ENCODE peak calls at places on chromosomes 6 and 20, in nine cellular contexts. One of them, this sample, is unnamed.

GRCh38 chr6:47135772-47136171 is 93.6 kb upstream of the ADGRF1 start:
- DNase-seq in cardiac muscle cell: peak; percentile 89
- DNase-seq in neural progenitor cell: no peak
- DNase-seq in psoas muscle: no peak
- DNase-seq in H1: no peak
- DNase-seq in tibial nerve: no peak
- DNase-seq in astrocyte of the spinal cord: peak; percentile 91
- DNase-seq in NB4: peak; percentile 47
- DNase-seq in colonic mucosa: no peak
- DNase-seq in this sample: peak; percentile 78

GRCh38 chr20:45911486-45912343 is at the start of gene PLTP:
- DNase-seq in colonic mucosa: peak; percentile 63
- DNase-seq in NB4: peak; percentile 81
- DNase-seq in H1: no peak
- DNase-seq in psoas muscle: peak; percentile 75
- DNase-seq in tibial nerve: peak; percentile 60
- DNase-seq in astrocyte of the spinal cord: peak; percentile 75
- DNase-seq in neural progenitor cell: peak; percentile 89
- DNase-seq in cardiac muscle cell: peak; percentile 86
- DNase-seq in this sample: peak; percentile 74

GRCh38 chr20:2759143-2759542 is 41.3 kb downstream of the CPXM1 start:
- DNase-seq in astrocyte of the spinal cord: no peak
- DNase-seq in tibial nerve: no peak
- DNase-seq in cardiac muscle cell: no peak
- DNase-seq in colonic mucosa: no peak
- DNase-seq in NB4: no peak
- DNase-seq in neural progenitor cell: no peak
- DNase-seq in psoas muscle: no peak
- DNase-seq in H1: no peak
- DNase-seq in this sample: no peak

GRCh38 chr20:36527331-36528125 is 13.8 kb upstream of the MYL9 start:
- DNase-seq in astrocyte of the spinal cord: no peak
- DNase-seq in cardiac muscle cell: no peak
- DNase-seq in tibial nerve: no peak
- DNase-seq in H1: no peak
- DNase-seq in NB4: no peak
- DNase-seq in neural progenitor cell: no peak
- DNase-seq in psoas muscle: no peak
- DNase-seq in colonic mucosa: no peak
- DNase-seq in this sample: no peak

GRCh38 chr20:23203951-23204730 is 118.0 kb upstream of the CD93 start:
- DNase-seq in psoas muscle: no peak
- DNase-seq in neural progenitor cell: no peak
- DNase-seq in tibial nerve: no peak
- DNase-seq in H1: no peak
- DNase-seq in NB4: no peak
- DNase-seq in colonic mucosa: no peak
- DNase-seq in astrocyte of the spinal cord: no peak
- DNase-seq in cardiac muscle cell: no peak
- DNase-seq in this sample: no peak

GRCh38 chr20:15297059-15297875 is 959.9 kb upstream of the FLRT3 start:
- DNase-seq in psoas muscle: no peak
- DNase-seq in astrocyte of the spinal cord: no peak
- DNase-seq in cardiac muscle cell: no peak
- DNase-seq in colonic mucosa: no peak
- DNase-seq in neural progenitor cell: no peak
- DNase-seq in H1: no peak
- DNase-seq in NB4: no peak
- DNase-seq in tibial nerve: no peak
- DNase-seq in this sample: no peak

GRCh38 chr20:33808388-33808787 is 2.8 kb upstream of the CHMP4B start:
- DNase-seq in NB4: no peak
- DNase-seq in neural progenitor cell: no peak
- DNase-seq in astrocyte of the spinal cord: no peak
- DNase-seq in psoas muscle: no peak
- DNase-seq in H1: no peak
- DNase-seq in colonic mucosa: no peak
- DNase-seq in tibial nerve: no peak
- DNase-seq in cardiac muscle cell: no peak
- DNase-seq in this sample: no peak

GRCh38 chr20:263701-264100 is 6.2 kb downstream of the DEFB132 start:
- DNase-seq in cardiac muscle cell: no peak
- DNase-seq in astrocyte of the spinal cord: no peak
- DNase-seq in colonic mucosa: no peak
- DNase-seq in psoas muscle: no peak
- DNase-seq in neural progenitor cell: no peak
- DNase-seq in H1: no peak
- DNase-seq in NB4: no peak
- DNase-seq in tibial nerve: no peak
- DNase-seq in this sample: no peak

GRCh38 chr20:61950631-61951010 is 115.1 kb downstream of the TAF4 start:
- DNase-seq in tibial nerve: no peak
- DNase-seq in NB4: no peak
- DNase-seq in psoas muscle: no peak
- DNase-seq in cardiac muscle cell: no peak
- DNase-seq in colonic mucosa: no peak
- DNase-seq in astrocyte of the spinal cord: no peak
- DNase-seq in neural progenitor cell: no peak
- DNase-seq in H1: no peak
- DNase-seq in this sample: no peak

GRCh38 chr6:16239090-16239797 is 857 bp downstream of the GMPR start:
- DNase-seq in psoas muscle: peak; percentile 83
- DNase-seq in astrocyte of the spinal cord: peak; percentile 70
- DNase-seq in H1: no peak
- DNase-seq in colonic mucosa: peak; percentile 70
- DNase-seq in tibial nerve: peak; percentile 54
- DNase-seq in NB4: peak; percentile 58
- DNase-seq in cardiac muscle cell: peak; percentile 47
- DNase-seq in neural progenitor cell: peak; percentile 46
- DNase-seq in this sample: no peak
- TF ChIP-seq CTCF in psoas muscle: peak; percentile 54
- TF ChIP-seq CTCF in astrocyte of the spinal cord: peak; percentile 59
- TF ChIP-seq CTCF in H1: no peak
- TF ChIP-seq CTCF in colonic mucosa: peak; percentile 29
- TF ChIP-seq CTCF in tibial nerve: peak; percentile 57
- TF ChIP-seq CTCF in NB4: peak; percentile 38
- TF ChIP-seq CTCF in cardiac muscle cell: peak; percentile 22
- TF ChIP-seq CTCF in neural progenitor cell: peak; percentile 49
- TF ChIP-seq CTCF in this sample: peak; percentile 58

GRCh38 chr6:152723398-152723797 is 25.7 kb downstream of the MYCT1 start:
- DNase-seq in colonic mucosa: no peak
- DNase-seq in NB4: no peak
- DNase-seq in cardiac muscle cell: peak; percentile 57
- DNase-seq in astrocyte of the spinal cord: peak; percentile 65
- DNase-seq in neural progenitor cell: no peak
- DNase-seq in H1: no peak
- DNase-seq in psoas muscle: no peak
- DNase-seq in tibial nerve: no peak
- DNase-seq in this sample: peak; percentile 86
- TF ChIP-seq CTCF in colonic mucosa: no peak
- TF ChIP-seq CTCF in NB4: no peak
- TF ChIP-seq CTCF in cardiac muscle cell: no peak
- TF ChIP-seq CTCF in astrocyte of the spinal cord: no peak
- TF ChIP-seq CTCF in neural progenitor cell: no peak
- TF ChIP-seq CTCF in H1: no peak
- TF ChIP-seq CTCF in psoas muscle: no peak
- TF ChIP-seq CTCF in tibial nerve: no peak
- TF ChIP-seq CTCF in this sample: no peak

DNA sequence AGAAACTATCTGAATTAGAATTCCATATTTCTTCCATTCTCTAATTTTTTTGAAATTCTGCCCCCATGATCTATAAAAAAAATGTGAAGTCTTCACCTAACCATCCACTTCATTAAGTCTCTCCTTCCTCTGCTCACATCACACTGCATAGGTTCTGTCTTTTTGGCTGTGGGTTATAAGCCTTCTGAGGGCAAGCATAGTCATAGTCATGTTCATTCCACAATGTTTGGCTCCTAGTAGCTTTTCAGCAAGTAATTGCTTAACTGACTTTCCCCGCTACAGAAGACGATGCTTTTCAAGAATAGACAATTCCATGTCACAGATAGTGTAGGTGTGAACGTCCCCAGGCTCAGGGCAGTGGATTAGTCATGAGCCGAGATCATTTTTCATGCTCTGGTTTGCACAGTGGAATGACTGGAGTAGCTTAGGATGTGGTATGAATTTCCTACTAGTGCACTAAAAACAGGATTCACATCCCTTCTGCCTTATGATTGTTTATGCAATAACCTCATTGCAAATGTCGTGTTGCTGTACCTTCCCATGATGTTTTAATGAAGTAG is 29.1 kb downstream of the WRNIP1 start:
- DNase-seq in tibial nerve: no peak
- DNase-seq in astrocyte of the spinal cord: no peak
- DNase-seq in colonic mucosa: no peak
- DNase-seq in cardiac muscle cell: no peak
- DNase-seq in neural progenitor cell: no peak
- DNase-seq in H1: no peak
- DNase-seq in NB4: no peak
- DNase-seq in psoas muscle: no peak
- DNase-seq in this sample: no peak
- TF ChIP-seq CTCF in tibial nerve: no peak
- TF ChIP-seq CTCF in astrocyte of the spinal cord: no peak
- TF ChIP-seq CTCF in colonic mucosa: no peak
- TF ChIP-seq CTCF in cardiac muscle cell: no peak
- TF ChIP-seq CTCF in neural progenitor cell: no peak
- TF ChIP-seq CTCF in H1: no peak
- TF ChIP-seq CTCF in NB4: no peak
- TF ChIP-seq CTCF in psoas muscle: no peak
- TF ChIP-seq CTCF in this sample: no peak

GRCh38 chr6:75600694-75601265 is 900 bp upstream of the SENP6 start:
- DNase-seq in cardiac muscle cell: no peak
- DNase-seq in neural progenitor cell: no peak
- DNase-seq in psoas muscle: no peak
- DNase-seq in NB4: peak; percentile 38
- DNase-seq in tibial nerve: no peak
- DNase-seq in H1: no peak
- DNase-seq in astrocyte of the spinal cord: peak; percentile 12
- DNase-seq in colonic mucosa: no peak
- DNase-seq in this sample: no peak
- TF ChIP-seq CTCF in cardiac muscle cell: no peak
- TF ChIP-seq CTCF in neural progenitor cell: no peak
- TF ChIP-seq CTCF in psoas muscle: no peak
- TF ChIP-seq CTCF in NB4: no peak
- TF ChIP-seq CTCF in tibial nerve: no peak
- TF ChIP-seq CTCF in H1: no peak
- TF ChIP-seq CTCF in astrocyte of the spinal cord: no peak
- TF ChIP-seq CTCF in colonic mucosa: no peak
- TF ChIP-seq CTCF in this sample: no peak

GRCh38 chr6:114342826-114343781 is at the start of gene HS3ST5:
- DNase-seq in neural progenitor cell: peak; percentile 89
- DNase-seq in tibial nerve: no peak
- DNase-seq in colonic mucosa: peak; percentile 25
- DNase-seq in H1: no peak
- DNase-seq in psoas muscle: peak; percentile 25
- DNase-seq in cardiac muscle cell: peak; percentile 14
- DNase-seq in NB4: no peak
- DNase-seq in astrocyte of the spinal cord: no peak
- DNase-seq in this sample: no peak
- TF ChIP-seq CTCF in neural progenitor cell: peak; percentile 65
- TF ChIP-seq CTCF in tibial nerve: peak; percentile 15
- TF ChIP-seq CTCF in colonic mucosa: no peak
- TF ChIP-seq CTCF in H1: peak; percentile 76
- TF ChIP-seq CTCF in psoas muscle: peak; percentile 23
- TF ChIP-seq CTCF in cardiac muscle cell: peak; percentile 12
- TF ChIP-seq CTCF in NB4: no peak
- TF ChIP-seq CTCF in astrocyte of the spinal cord: peak; percentile 54
- TF ChIP-seq CTCF in this sample: peak; percentile 10

DNA sequence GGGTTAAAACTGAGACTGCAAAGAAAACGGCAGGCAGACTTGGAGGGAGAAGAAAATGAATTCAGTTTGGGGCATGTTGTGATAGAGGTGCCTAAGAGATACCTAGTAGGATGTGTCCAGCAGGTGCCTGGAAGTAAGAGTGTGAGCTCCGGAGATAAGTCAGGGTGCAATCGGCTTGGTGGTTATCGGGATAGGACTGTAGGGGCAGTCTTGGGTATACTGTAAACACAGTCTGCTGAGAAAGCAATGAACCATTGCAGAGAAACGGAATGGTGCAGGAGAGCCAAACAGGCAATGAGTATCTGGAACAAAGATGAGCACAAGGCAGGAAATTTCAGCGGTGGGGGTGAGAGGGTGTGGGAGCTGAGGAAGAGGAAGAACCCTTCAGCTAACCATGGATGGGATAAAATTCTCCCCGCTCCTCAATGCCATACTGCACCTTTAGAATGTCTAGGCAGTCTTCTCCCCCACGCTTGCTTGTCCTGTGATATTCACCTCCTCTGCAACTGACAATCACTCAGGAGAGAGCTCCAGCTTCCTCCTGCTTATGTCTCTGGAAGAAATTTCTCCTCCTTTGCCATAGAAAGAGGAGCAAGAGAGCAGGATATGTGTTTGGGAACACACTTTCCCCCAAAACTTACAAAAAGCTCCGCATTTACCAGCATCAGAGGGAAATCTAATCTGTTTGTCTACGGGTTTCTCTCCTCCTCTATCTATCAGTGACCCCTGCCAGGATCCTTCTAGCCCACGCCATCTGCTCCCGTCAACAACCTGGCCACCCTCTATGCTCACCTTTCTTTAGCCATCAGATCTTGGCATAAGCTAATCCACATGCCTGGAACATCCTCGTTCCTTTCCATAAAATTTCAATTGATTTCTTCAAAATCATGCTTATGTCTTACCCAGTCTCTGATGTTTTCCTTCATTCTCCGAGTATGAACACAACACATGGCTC is 381.7 kb upstream of the JARID2 start:
- DNase-seq in tibial nerve: no peak
- DNase-seq in psoas muscle: no peak
- DNase-seq in cardiac muscle cell: no peak
- DNase-seq in astrocyte of the spinal cord: no peak
- DNase-seq in neural progenitor cell: peak; percentile 15
- DNase-seq in NB4: peak; percentile 44
- DNase-seq in H1: no peak
- DNase-seq in colonic mucosa: no peak
- DNase-seq in this sample: no peak
- TF ChIP-seq CTCF in tibial nerve: no peak
- TF ChIP-seq CTCF in psoas muscle: no peak
- TF ChIP-seq CTCF in cardiac muscle cell: peak; percentile 21
- TF ChIP-seq CTCF in astrocyte of the spinal cord: peak; percentile 15
- TF ChIP-seq CTCF in neural progenitor cell: peak; percentile 26
- TF ChIP-seq CTCF in NB4: peak; percentile 6
- TF ChIP-seq CTCF in H1: peak; percentile 33
- TF ChIP-seq CTCF in colonic mucosa: no peak
- TF ChIP-seq CTCF in this sample: peak; percentile 5

This sample was measured in AG10803.